ENCODE peak calls at places on chromosomes 5 and 9, in six cellular contexts. One of them, this sample, is unnamed. For H3K4me1, the result is how much of the 10 kb centered on the place peaks cover.

GRCh38 chr5:53073349-53073748 is 36.2 kb downstream of the MOCS2 start:
- DNase-seq in colonic mucosa: no peak
- DNase-seq in astrocyte: peak
- DNase-seq in kidney: no peak
- DNase-seq in fibroblast of lung: no peak
- DNase-seq in stomach: no peak
- DNase-seq in this sample: no peak

GRCh38 chr9:34653610-34654072 is 1.7 kb downstream of the IL11RA start:
- DNase-seq in colonic mucosa: no peak
- DNase-seq in kidney: no peak
- DNase-seq in stomach: no peak
- DNase-seq in astrocyte: no peak
- DNase-seq in fibroblast of lung: peak
- DNase-seq in this sample: no peak

GRCh38 chr9:126965077-126965476 is 50.5 kb downstream of the RALGPS1 start:
- DNase-seq in stomach: no peak
- DNase-seq in colonic mucosa: no peak
- DNase-seq in kidney: no peak
- DNase-seq in fibroblast of lung: peak
- DNase-seq in astrocyte: no peak
- DNase-seq in this sample: no peak

GRCh38 chr5:126028336-126028735 is 394.9 kb upstream of the GRAMD2B start:
- DNase-seq in kidney: no peak
- DNase-seq in astrocyte: no peak
- DNase-seq in fibroblast of lung: no peak
- DNase-seq in colonic mucosa: no peak
- DNase-seq in stomach: no peak
- DNase-seq in this sample: no peak

GRCh38 chr5:128494516-128494915 is 43.5 kb downstream of the FBN2 start:
- DNase-seq in astrocyte: no peak
- DNase-seq in stomach: no peak
- DNase-seq in kidney: no peak
- DNase-seq in fibroblast of lung: no peak
- DNase-seq in colonic mucosa: no peak
- DNase-seq in this sample: no peak

GRCh38 chr9:110351009-110351467 is 13.4 kb upstream of the TXNDC8 start:
- DNase-seq in colonic mucosa: peak
- DNase-seq in kidney: no peak
- DNase-seq in stomach: no peak
- DNase-seq in astrocyte: peak
- DNase-seq in fibroblast of lung: peak
- DNase-seq in this sample: peak

GRCh38 chr5:1021136-1021968 is 12.8 kb downstream of the NKD2 start:
- DNase-seq in fibroblast of lung: no peak
- DNase-seq in kidney: peak
- DNase-seq in colonic mucosa: no peak
- DNase-seq in astrocyte: no peak
- DNase-seq in stomach: no peak
- DNase-seq in this sample: no peak

GRCh38 chr9:68610016-68610415 is 69.3 kb upstream of the TMEM252 start:
- DNase-seq in fibroblast of lung: no peak
- DNase-seq in stomach: peak
- DNase-seq in colonic mucosa: no peak
- DNase-seq in astrocyte: no peak
- DNase-seq in kidney: no peak
- DNase-seq in this sample: no peak

GRCh38 chr9:124213396-124213795 is 44.4 kb upstream of the NEK6 start:
- DNase-seq in colonic mucosa: no peak
- DNase-seq in kidney: no peak
- DNase-seq in astrocyte: no peak
- DNase-seq in stomach: peak
- DNase-seq in fibroblast of lung: no peak
- DNase-seq in this sample: no peak

GRCh38 chr9:133888048-133888778 is 103.9 kb downstream of the VAV2 start:
- DNase-seq in stomach: no peak
- DNase-seq in colonic mucosa: no peak
- DNase-seq in fibroblast of lung: no peak
- DNase-seq in kidney: no peak
- DNase-seq in astrocyte: no peak
- DNase-seq in this sample: peak

GRCh38 chr5:33997331-33997983 is 10.4 kb downstream of the AMACR start:
- DNase-seq in stomach: peak
- DNase-seq in kidney: peak
- DNase-seq in colonic mucosa: peak
- DNase-seq in fibroblast of lung: peak
- DNase-seq in astrocyte: peak
- DNase-seq in this sample: no peak

GRCh38 chr9:2464624-2465023 is 157.0 kb upstream of the VLDLR start:
- DNase-seq in kidney: no peak
- DNase-seq in stomach: no peak
- DNase-seq in colonic mucosa: no peak
- DNase-seq in astrocyte: no peak
- DNase-seq in fibroblast of lung: no peak
- DNase-seq in this sample: no peak

GRCh38 chr9:131404581-131404980 is 10.7 kb downstream of the PRRC2B start:
- DNase-seq in colonic mucosa: no peak
- DNase-seq in fibroblast of lung: peak
- DNase-seq in kidney: no peak
- DNase-seq in astrocyte: peak
- DNase-seq in stomach: no peak
- DNase-seq in this sample: no peak

GRCh38 chr9:131404987-131405386 is 11.1 kb downstream of the PRRC2B start:
- DNase-seq in kidney: no peak
- DNase-seq in colonic mucosa: no peak
- DNase-seq in astrocyte: no peak
- DNase-seq in fibroblast of lung: no peak
- DNase-seq in stomach: no peak
- DNase-seq in this sample: no peak

GRCh38 chr9:131402738-131403492 is 9.0 kb downstream of the PRRC2B start:
- DNase-seq in kidney: peak
- DNase-seq in astrocyte: peak
- DNase-seq in colonic mucosa: peak
- DNase-seq in stomach: peak
- DNase-seq in fibroblast of lung: peak
- DNase-seq in this sample: peak

GRCh38 chr9:131402073-131402472 is 8.2 kb downstream of the PRRC2B start:
- DNase-seq in astrocyte: peak
- DNase-seq in kidney: no peak
- DNase-seq in fibroblast of lung: peak
- DNase-seq in colonic mucosa: no peak
- DNase-seq in stomach: no peak
- DNase-seq in this sample: no peak

DNA sequence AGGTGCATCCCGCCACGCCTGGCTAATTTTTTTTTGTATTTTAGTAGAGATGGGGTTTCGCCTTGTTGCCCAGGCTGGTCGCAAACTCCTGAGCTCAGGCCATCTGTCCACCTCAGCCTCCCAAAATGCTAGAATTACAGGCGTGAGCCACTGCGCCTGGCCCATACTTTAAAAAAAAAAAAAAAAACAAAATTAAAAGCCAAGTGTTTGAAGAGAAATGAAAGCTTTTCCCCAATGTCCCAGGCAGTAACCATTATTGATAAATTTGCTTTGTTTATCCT is 9.5 kb downstream of the PRRC2B start:
- DNase-seq in kidney: no peak
- DNase-seq in fibroblast of lung: no peak
- DNase-seq in colonic mucosa: no peak
- DNase-seq in astrocyte: no peak
- DNase-seq in stomach: no peak
- DNase-seq in this sample: no peak
- H3K4me1 ChIP-seq in kidney: half or more
- H3K4me1 ChIP-seq in fibroblast of lung: half or more
- H3K4me1 ChIP-seq in colonic mucosa: under half
- H3K4me1 ChIP-seq in astrocyte: half or more
- H3K4me1 ChIP-seq in stomach: half or more
- H3K4me1 ChIP-seq in this sample: half or more

GRCh38 chr9:101388507-101388993 is 3.7 kb upstream of the BAAT start:
- DNase-seq in colonic mucosa: no peak
- DNase-seq in stomach: no peak
- DNase-seq in astrocyte: no peak
- DNase-seq in fibroblast of lung: no peak
- DNase-seq in kidney: no peak
- DNase-seq in this sample: peak
- TF ChIP-seq CTCF in colonic mucosa: no peak
- TF ChIP-seq CTCF in stomach: no peak
- TF ChIP-seq CTCF in astrocyte: peak
- TF ChIP-seq CTCF in fibroblast of lung: peak
- TF ChIP-seq CTCF in kidney: peak
- TF ChIP-seq CTCF in this sample: peak

GRCh38 chr5:56479701-56480304 is 246.7 kb upstream of the ANKRD55 start:
- DNase-seq in colonic mucosa: no peak
- DNase-seq in kidney: no peak
- DNase-seq in astrocyte: peak
- DNase-seq in fibroblast of lung: no peak
- DNase-seq in stomach: no peak
- DNase-seq in this sample: no peak
- H3K27ac ChIP-seq in colonic mucosa: peak
- H3K27ac ChIP-seq in kidney: peak
- H3K27ac ChIP-seq in astrocyte: no peak
- H3K27ac ChIP-seq in fibroblast of lung: no peak
- H3K27ac ChIP-seq in stomach: peak
- H3K27ac ChIP-seq in this sample: peak

DNA sequence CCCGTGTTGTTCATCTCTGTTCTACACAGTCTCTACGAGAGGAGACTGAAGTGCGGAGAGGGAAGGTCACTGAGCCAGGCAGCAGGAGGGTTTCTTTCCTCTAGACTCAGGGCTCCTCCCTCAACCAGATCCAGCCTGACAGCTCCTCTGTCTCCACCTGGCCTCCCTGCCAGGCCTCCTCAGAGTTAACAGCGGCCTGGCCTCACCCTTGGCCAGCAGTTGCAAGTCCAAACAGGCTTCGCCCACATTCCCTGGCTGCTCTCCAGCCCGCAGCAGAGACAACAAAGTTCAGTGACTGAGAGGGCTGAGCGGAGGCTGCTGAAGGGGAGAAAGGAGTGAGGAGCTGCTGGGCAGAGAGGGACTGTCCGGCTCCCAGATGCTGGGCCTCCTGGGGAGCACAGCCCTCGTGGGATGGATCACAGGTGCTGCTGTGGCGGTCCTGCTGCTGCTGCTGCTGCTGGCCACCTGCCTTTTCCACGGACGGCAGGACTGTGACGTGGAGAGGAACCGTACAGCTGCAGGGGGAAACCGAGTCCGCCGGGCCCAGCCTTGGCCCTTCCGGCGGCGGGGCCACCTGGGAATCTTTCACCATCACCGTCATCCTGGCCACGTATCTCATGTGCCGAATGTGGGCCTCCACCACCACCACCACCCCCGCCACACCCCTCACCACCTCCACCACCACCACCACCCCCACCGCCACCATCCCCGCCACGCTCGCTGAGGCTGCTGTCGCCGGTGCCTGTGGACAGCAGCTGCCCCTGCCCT is at the start of gene HRCT1:
- DNase-seq in kidney: peak
- DNase-seq in fibroblast of lung: peak
- DNase-seq in colonic mucosa: peak
- DNase-seq in astrocyte: peak
- DNase-seq in stomach: peak
- DNase-seq in this sample: peak
- H3K4me1 ChIP-seq in kidney: half or more
- H3K4me1 ChIP-seq in fibroblast of lung: under half
- H3K4me1 ChIP-seq in colonic mucosa: half or more
- H3K4me1 ChIP-seq in astrocyte: under half
- H3K4me1 ChIP-seq in stomach: half or more
- H3K4me1 ChIP-seq in this sample: under half

This sample was measured in foreskin keratinocyte.